ENCODE peak calls at places on chromosome 12, in six cellular contexts. J, I, M, D, Y and G are unnamed samples.

GRCh38 chr12:54191550-54192022 is 2.8 kb upstream of the SMUG1 start:
- DNase-seq in J (peak; percentile 73), I (peak; percentile 73), M (peak; percentile 65), D (peak; percentile 88), Y (peak; percentile 87), G (peak; percentile 63)

GRCh38 chr12:89817501-89818226 is 109.0 kb upstream of the ATP2B1 start:
- DNase-seq in J (no peak), I (no peak), M (no peak), D (no peak), Y (no peak), G (peak; percentile 83)

GRCh38 chr12:58711968-58712367 is 208.3 kb downstream of the LRIG3 start:
- DNase-seq in J (no peak), I (no peak), M (peak; percentile 92), D (no peak), Y (no peak), G (no peak)

GRCh38 chr12:98646165-98646764 is 1.2 kb downstream of the APAF1 start:
- DNase-seq in J (no peak), I (no peak), M (peak; percentile 54), D (no peak), Y (peak; percentile 5), G (peak; percentile 64)

GRCh38 chr12:124734224-124734788 is 129.4 kb downstream of the SCARB1 start:
- DNase-seq in J (no peak), I (peak; percentile 38), M (no peak), D (no peak), Y (no peak), G (no peak)

GRCh38 chr12:77299001-77299400 is 233.6 kb upstream of the E2F7 start:
- DNase-seq in J (no peak), I (no peak), M (peak; percentile 49), D (no peak), Y (no peak), G (peak; percentile 23)

GRCh38 chr12:119158004-119158776 is 20.5 kb upstream of the HSPB8 start:
- DNase-seq in J (no peak), I (no peak), M (no peak), D (no peak), Y (no peak), G (no peak)

GRCh38 chr12:98955284-98955683 is 310.2 kb downstream of the APAF1 start:
- DNase-seq in J (no peak), I (no peak), M (no peak), D (peak; percentile 19), Y (no peak), G (peak; percentile 41)

GRCh38 chr12:111428728-111429175 is 23.0 kb downstream of the SH2B3 start:
- DNase-seq in J (no peak), I (peak; percentile 56), M (no peak), D (no peak), Y (peak; percentile 65), G (no peak)

DNA sequence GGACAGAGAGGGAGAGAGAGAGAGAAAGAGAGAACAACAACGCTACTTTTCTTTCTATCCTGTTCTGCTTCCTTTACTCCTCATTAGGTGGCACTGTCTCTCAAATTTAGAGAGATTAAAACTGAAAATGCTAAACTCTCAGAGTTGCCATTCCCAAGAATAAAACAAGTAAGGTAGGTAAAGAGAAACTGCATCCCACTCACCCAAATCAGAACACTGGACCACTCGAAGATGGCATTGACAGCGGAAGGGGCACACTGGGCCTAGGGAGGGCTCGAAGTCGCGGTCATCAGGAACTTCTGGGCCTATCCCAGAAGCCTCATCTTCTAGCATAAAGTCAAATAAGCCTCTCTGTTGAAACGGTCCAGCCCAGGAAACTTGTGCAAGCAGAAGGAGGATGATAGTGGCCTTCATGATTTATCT is 4.5 kb downstream of the DCN start:
- DNase-seq in J (peak; percentile 1), I (no peak), M (peak; percentile 26), D (no peak), Y (no peak), G (peak; percentile 38)
- H3K4me3 ChIP-seq in J (peak overlapping the region; percentile 16), I (no peak overlapping the region), M (peak overlapping the region; percentile 75), D (no peak overlapping the region), Y (no peak overlapping the region), G (no peak overlapping the region)

GRCh38 chr12:107634530-107634929 is 51.1 kb upstream of the PWP1 start:
- DNase-seq in J (no peak), I (no peak), M (peak; percentile 13), D (no peak), Y (no peak), G (peak; percentile 78)
- TF ChIP-seq CTCF in J (no peak), I (no peak), M (no peak), D (no peak), Y (no peak), G (no peak)

GRCh38 chr12:71727958-71728357 is 26.7 kb upstream of the RAB21 start:
- DNase-seq in J (no peak), I (no peak), M (no peak), D (no peak), Y (no peak), G (no peak)

GRCh38 chr12:71719647-71720370 is 33.9 kb downstream of the TMEM19 start:
- DNase-seq in J (no peak), I (no peak), M (peak; percentile 30), D (no peak), Y (no peak), G (peak; percentile 98)

GRCh38 chr12:71726548-71726947 is 28.1 kb upstream of the RAB21 start:
- DNase-seq in J (no peak), I (no peak), M (no peak), D (no peak), Y (no peak), G (no peak)

GRCh38 chr12:71721781-71722511 is 32.7 kb upstream of the RAB21 start:
- DNase-seq in J (no peak), I (no peak), M (no peak), D (peak; percentile 61), Y (no peak), G (no peak)

DNA sequence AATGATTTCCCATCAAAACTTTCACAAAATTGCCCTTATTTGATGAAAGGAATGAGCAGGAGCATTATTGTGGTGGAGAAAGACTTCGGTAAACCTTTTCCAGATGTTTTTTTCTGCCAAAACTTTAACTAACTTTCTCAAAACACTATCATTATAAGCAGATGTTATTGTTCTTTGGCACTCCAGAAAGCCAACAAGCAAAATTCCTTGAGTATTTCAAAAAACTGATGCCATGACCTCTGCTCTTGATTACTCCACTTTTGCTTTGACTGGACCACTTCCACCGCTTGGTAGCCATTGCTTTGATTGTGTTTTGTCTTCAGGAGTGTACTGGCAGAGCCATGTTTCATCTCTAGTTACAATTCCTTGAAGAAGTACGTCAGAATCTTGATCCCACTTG is 29.7 kb upstream of the RAB21 start:
- DNase-seq in J (no peak), I (no peak), M (no peak), D (no peak), Y (no peak), G (no peak)
- H3K36me3 ChIP-seq in J (no peaks in the 10 kb centered on the region), I (no peaks in the 10 kb centered on the region), M (no peaks in the 10 kb centered on the region), D (no peaks in the 10 kb centered on the region), Y (no peaks in the 10 kb centered on the region), G (no peaks in the 10 kb centered on the region)

DNA sequence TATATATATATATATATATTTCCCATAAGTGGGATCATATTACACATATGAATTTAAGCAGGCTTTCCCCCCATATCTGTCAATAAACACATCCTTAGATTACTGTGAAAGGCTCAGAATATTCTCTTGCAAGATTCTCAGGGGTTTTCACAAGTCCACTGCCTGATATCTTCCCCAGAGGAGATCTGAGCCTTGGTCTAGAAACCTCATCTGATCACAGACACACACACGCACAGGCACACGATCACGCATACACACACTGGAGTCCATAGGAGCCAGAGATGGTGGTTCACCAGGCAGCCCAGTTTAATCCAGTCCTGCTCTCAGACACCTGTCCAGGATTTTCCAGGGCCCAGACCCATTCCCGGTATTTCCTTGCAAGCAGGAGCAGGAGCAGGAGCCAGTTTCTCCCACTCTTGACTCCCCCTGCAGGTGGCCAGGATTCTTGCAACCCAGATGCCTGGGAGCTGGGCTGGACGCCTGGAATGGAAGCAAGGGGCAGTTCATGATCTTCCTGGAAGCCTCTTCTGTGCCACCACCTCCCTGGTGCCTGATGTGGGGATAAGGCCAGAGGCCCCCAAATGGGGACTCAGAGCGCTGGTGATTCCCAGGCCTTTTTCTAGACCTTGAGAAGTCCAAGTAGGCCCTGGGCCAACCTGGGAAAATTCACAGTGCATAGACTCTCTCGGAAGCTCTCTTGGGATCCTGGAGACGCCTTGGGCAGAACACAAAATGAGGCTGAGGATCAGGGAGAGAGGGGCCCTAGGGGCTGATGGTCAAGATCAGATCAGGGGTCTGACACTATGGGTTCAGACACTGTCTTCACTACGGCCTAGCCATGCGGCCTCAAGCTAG is 16.5 kb upstream of the KRT78 start:
- DNase-seq in J (no peak), I (peak; percentile 68), M (peak; percentile 59), D (peak; percentile 81), Y (peak; percentile 79), G (peak; percentile 79)
- H3K4me3 ChIP-seq in J (no peak overlapping the region), I (no peak overlapping the region), M (no peak overlapping the region), D (no peak overlapping the region), Y (no peak overlapping the region), G (no peak overlapping the region)

GRCh38 chr12:27873010-27873409 is 93.0 kb upstream of the MANSC4 start:
- DNase-seq in J (no peak), I (no peak), M (no peak), D (no peak), Y (no peak), G (no peak)
- TF ChIP-seq CTCF in J (no peak), I (no peak), M (no peak), D (no peak), Y (no peak), G (no peak)

DNA sequence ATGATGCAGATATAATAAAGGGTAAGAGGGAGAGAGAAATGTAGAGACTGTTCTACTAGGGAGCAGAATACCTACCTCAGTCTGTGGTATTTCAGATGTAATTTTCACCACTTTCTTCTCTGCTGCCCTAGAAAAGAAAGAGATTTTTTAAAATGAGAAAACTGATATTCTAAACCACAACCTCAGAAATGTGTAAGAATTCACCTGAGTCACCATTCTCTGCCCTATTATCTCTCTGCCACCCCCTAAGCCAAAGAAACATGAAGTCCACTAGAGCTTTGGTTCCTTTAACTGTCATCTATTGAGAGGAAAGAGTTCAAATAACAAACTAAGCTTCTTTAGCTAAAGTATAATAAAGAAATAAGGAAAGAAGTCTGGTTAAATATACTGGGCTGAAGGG is 21.6 kb downstream of the SARNP start:
- DNase-seq in J (no peak), I (no peak), M (peak; percentile 9), D (no peak), Y (no peak), G (no peak)
- H3K36me3 ChIP-seq in J (peaks cover 45% of the 10 kb centered on the region), I (peaks cover 15% of the 10 kb centered on the region), M (peaks cover 12% of the 10 kb centered on the region), D (peaks cover 18% of the 10 kb centered on the region), Y (no peaks in the 10 kb centered on the region), G (peaks cover 7% of the 10 kb centered on the region)